ENCODE peak calls at places on chromosomes 4 and X, in seven cellular contexts. One of them, this sample, is unnamed.

GRCh38 chr4:101282076-101282844 is 65.1 kb downstream of the PPP3CA start:
- DNase-seq in upper lobe of left lung: peak; percentile 34
- DNase-seq in adrenal gland: no peak
- DNase-seq in breast epithelium: no peak
- DNase-seq in stomach: peak; percentile 27
- DNase-seq in endothelial cell of umbilical vein: no peak
- DNase-seq in ovary: no peak
- DNase-seq in this sample: no peak

GRCh38 chr4:172674811-172675210 is 493.8 kb upstream of the GALNT7 start:
- DNase-seq in endothelial cell of umbilical vein: no peak
- DNase-seq in adrenal gland: no peak
- DNase-seq in breast epithelium: no peak
- DNase-seq in upper lobe of left lung: no peak
- DNase-seq in stomach: no peak
- DNase-seq in ovary: no peak
- DNase-seq in this sample: no peak

GRCh38 chrX:124737771-124738170 is 391.4 kb downstream of the SH2D1A start:
- DNase-seq in breast epithelium: no peak
- DNase-seq in upper lobe of left lung: no peak
- DNase-seq in endothelial cell of umbilical vein: no peak
- DNase-seq in adrenal gland: no peak
- DNase-seq in ovary: no peak
- DNase-seq in stomach: no peak
- DNase-seq in this sample: no peak

GRCh38 chr4:68404153-68404552 is 43.1 kb upstream of the TMPRSS11E start:
- DNase-seq in stomach: no peak
- DNase-seq in adrenal gland: no peak
- DNase-seq in endothelial cell of umbilical vein: no peak
- DNase-seq in upper lobe of left lung: no peak
- DNase-seq in breast epithelium: no peak
- DNase-seq in ovary: no peak
- DNase-seq in this sample: no peak

GRCh38 chr4:83361416-83362196 is 27.0 kb upstream of the HPSE start:
- DNase-seq in endothelial cell of umbilical vein: no peak
- DNase-seq in adrenal gland: no peak
- DNase-seq in stomach: no peak
- DNase-seq in breast epithelium: no peak
- DNase-seq in ovary: no peak
- DNase-seq in upper lobe of left lung: no peak
- DNase-seq in this sample: no peak

GRCh38 chrX:131812847-131813825 is 210.0 kb upstream of the STK26 start:
- DNase-seq in upper lobe of left lung: peak; percentile 75
- DNase-seq in adrenal gland: peak; percentile 84
- DNase-seq in breast epithelium: peak; percentile 53
- DNase-seq in endothelial cell of umbilical vein: peak; percentile 49
- DNase-seq in stomach: peak; percentile 76
- DNase-seq in ovary: peak; percentile 82
- DNase-seq in this sample: no peak

GRCh38 chr4:94410678-94411206 is 41.0 kb upstream of the PDLIM5 start:
- DNase-seq in endothelial cell of umbilical vein: no peak
- DNase-seq in stomach: no peak
- DNase-seq in breast epithelium: no peak
- DNase-seq in upper lobe of left lung: peak; percentile 31
- DNase-seq in ovary: peak; percentile 48
- DNase-seq in adrenal gland: peak; percentile 40
- DNase-seq in this sample: no peak

GRCh38 chrX:111470681-111471403 is 40.6 kb upstream of the SERTM2 start:
- DNase-seq in ovary: no peak
- DNase-seq in endothelial cell of umbilical vein: no peak
- DNase-seq in stomach: no peak
- DNase-seq in breast epithelium: no peak
- DNase-seq in upper lobe of left lung: no peak
- DNase-seq in adrenal gland: no peak
- DNase-seq in this sample: no peak

GRCh38 chrX:54066841-54067240 is 22.6 kb upstream of the PHF8 start:
- DNase-seq in breast epithelium: no peak
- DNase-seq in endothelial cell of umbilical vein: no peak
- DNase-seq in stomach: no peak
- DNase-seq in adrenal gland: no peak
- DNase-seq in upper lobe of left lung: no peak
- DNase-seq in ovary: no peak
- DNase-seq in this sample: no peak

GRCh38 chr4:32987111-32987510 is 2266.9 kb downstream of the PCDH7 start:
- DNase-seq in adrenal gland: no peak
- DNase-seq in endothelial cell of umbilical vein: no peak
- DNase-seq in ovary: no peak
- DNase-seq in stomach: no peak
- DNase-seq in breast epithelium: no peak
- DNase-seq in upper lobe of left lung: no peak
- DNase-seq in this sample: no peak

GRCh38 chrX:153646620-153647373 is at the start of gene DUSP9:
- DNase-seq in adrenal gland: peak; percentile 31
- DNase-seq in ovary: peak; percentile 28
- DNase-seq in stomach: peak; percentile 36
- DNase-seq in endothelial cell of umbilical vein: peak; percentile 17
- DNase-seq in breast epithelium: no peak
- DNase-seq in upper lobe of left lung: peak; percentile 27
- DNase-seq in this sample: no peak

GRCh38 chr4:78518551-78518950 is 33.0 kb upstream of the ANXA3 start:
- DNase-seq in adrenal gland: no peak
- DNase-seq in endothelial cell of umbilical vein: peak; percentile 76
- DNase-seq in breast epithelium: no peak
- DNase-seq in stomach: no peak
- DNase-seq in ovary: no peak
- DNase-seq in upper lobe of left lung: no peak
- DNase-seq in this sample: no peak

GRCh38 chr4:154030747-154031146 is 241.9 kb upstream of the SFRP2 start:
- DNase-seq in endothelial cell of umbilical vein: no peak
- DNase-seq in upper lobe of left lung: no peak
- DNase-seq in stomach: no peak
- DNase-seq in ovary: no peak
- DNase-seq in breast epithelium: no peak
- DNase-seq in adrenal gland: no peak
- DNase-seq in this sample: no peak

GRCh38 chrX:2685886-2686285 is 5.2 kb upstream of the CD99 start:
- DNase-seq in breast epithelium: no peak
- DNase-seq in endothelial cell of umbilical vein: no peak
- DNase-seq in upper lobe of left lung: no peak
- DNase-seq in adrenal gland: no peak
- DNase-seq in stomach: no peak
- DNase-seq in ovary: no peak
- DNase-seq in this sample: no peak

GRCh38 chr4:25939330-25939729 is 25.3 kb downstream of the SMIM20 start:
- DNase-seq in upper lobe of left lung: no peak
- DNase-seq in breast epithelium: no peak
- DNase-seq in ovary: no peak
- DNase-seq in adrenal gland: no peak
- DNase-seq in stomach: no peak
- DNase-seq in endothelial cell of umbilical vein: no peak
- DNase-seq in this sample: no peak

GRCh38 chr4:97548943-97549583 is 594.2 kb downstream of the STPG2 start:
- DNase-seq in ovary: no peak
- DNase-seq in breast epithelium: no peak
- DNase-seq in endothelial cell of umbilical vein: peak; percentile 39
- DNase-seq in adrenal gland: no peak
- DNase-seq in upper lobe of left lung: no peak
- DNase-seq in stomach: no peak
- DNase-seq in this sample: no peak
- TF ChIP-seq CTCF in ovary: no peak
- TF ChIP-seq CTCF in breast epithelium: no peak
- TF ChIP-seq CTCF in endothelial cell of umbilical vein: no peak
- TF ChIP-seq CTCF in adrenal gland: no peak
- TF ChIP-seq CTCF in upper lobe of left lung: no peak
- TF ChIP-seq CTCF in stomach: no peak
- TF ChIP-seq CTCF in this sample: no peak

DNA sequence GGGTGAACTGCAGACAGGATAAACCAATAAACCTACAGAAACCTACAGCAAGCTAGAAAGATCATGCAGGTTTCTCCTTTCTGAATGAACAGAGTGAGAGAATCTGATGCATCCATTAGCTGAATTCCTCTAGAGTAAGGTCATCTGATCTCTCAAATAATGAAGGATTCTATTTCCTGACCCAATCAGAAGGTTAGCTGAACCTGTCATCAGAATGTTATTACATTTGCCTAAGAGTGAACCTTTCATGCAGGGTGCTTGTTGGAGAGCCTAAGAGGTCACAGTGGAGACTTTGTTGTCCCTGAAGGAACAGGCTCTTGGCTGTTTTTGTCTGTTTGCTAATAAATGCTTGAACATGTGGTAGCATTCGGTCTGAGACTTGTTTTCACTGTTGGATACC is 24.0 kb downstream of the MEPE start:
- DNase-seq in breast epithelium: no peak
- DNase-seq in adrenal gland: no peak
- DNase-seq in upper lobe of left lung: no peak
- DNase-seq in stomach: no peak
- DNase-seq in endothelial cell of umbilical vein: no peak
- DNase-seq in ovary: no peak
- DNase-seq in this sample: no peak
- H3K27ac ChIP-seq in breast epithelium: no peak overlapping the region
- H3K27ac ChIP-seq in adrenal gland: no peak overlapping the region
- H3K27ac ChIP-seq in upper lobe of left lung: no peak overlapping the region
- H3K27ac ChIP-seq in stomach: no peak overlapping the region
- H3K27ac ChIP-seq in endothelial cell of umbilical vein: no peak overlapping the region
- H3K27ac ChIP-seq in ovary: no peak overlapping the region
- H3K27ac ChIP-seq in this sample: no peak overlapping the region

DNA sequence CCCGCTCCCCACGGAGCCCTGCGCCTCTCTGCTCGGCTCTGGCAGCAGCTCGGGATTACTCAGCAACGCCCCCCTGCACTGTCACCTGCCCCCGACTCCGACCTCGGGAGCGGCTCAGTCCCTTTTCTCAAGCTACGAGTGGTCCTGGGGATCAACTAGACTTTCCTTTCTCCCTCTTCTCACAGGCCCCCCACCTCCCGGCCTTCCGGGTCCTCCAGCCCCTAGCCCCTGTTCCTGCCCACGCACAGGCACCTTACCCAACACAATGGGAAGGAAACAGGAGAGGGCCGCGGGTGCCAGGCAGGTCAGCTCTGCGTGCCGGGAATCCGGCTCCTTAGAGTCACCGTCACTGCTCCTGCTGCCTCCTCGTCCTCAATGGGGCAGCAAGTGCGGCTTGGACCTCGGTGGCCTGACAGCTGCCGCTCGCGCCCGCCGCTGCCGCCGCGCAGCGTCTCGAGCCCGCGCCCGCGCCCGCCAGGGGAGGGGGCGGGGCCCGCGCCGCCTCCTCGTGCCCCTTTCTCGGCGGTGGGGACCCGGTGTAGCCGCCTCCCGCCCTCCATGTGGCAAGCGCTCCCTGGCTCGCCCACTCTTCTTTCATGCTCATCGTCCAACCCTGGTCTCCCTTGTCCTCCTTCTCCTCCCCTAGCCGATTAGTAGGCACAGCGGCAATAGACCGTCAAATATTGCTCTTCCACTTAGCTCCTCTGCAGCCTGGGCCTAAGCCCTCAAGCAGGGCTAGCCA is at the start of gene RAB9B:
- DNase-seq in upper lobe of left lung: peak; percentile 64
- DNase-seq in adrenal gland: peak; percentile 52
- DNase-seq in stomach: peak; percentile 31
- DNase-seq in endothelial cell of umbilical vein: peak; percentile 41
- DNase-seq in ovary: peak; percentile 86
- DNase-seq in breast epithelium: peak; percentile 52
- DNase-seq in this sample: no peak
- TF ChIP-seq POLR2A in upper lobe of left lung: no peak
- TF ChIP-seq POLR2A in adrenal gland: no peak
- TF ChIP-seq POLR2A in stomach: no peak
- TF ChIP-seq POLR2A in endothelial cell of umbilical vein: no peak
- TF ChIP-seq POLR2A in ovary: peak; percentile 29
- TF ChIP-seq POLR2A in breast epithelium: no peak
- TF ChIP-seq POLR2A in this sample: no peak

DNA sequence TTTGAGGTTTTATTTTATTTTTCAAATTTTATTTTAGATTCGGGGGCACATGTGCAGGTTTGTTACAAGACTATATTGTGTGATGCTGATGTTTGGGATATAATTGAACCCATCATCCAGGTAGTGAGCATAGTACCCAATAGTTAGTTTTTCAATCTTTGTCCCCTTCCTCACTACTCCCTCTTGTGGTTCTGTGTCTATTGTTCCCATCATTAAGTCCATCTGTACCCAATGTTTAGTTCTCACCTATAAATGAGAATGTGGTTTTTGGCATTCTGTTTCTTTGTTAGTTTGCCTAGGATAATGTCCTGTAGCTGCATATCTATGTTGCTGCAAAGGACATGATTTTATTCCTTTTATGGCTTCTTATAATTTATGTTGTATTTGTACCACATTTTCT is 767.2 kb upstream of the ADGRL3 start:
- DNase-seq in adrenal gland: no peak
- DNase-seq in breast epithelium: no peak
- DNase-seq in ovary: no peak
- DNase-seq in upper lobe of left lung: no peak
- DNase-seq in stomach: no peak
- DNase-seq in endothelial cell of umbilical vein: no peak
- DNase-seq in this sample: no peak
- TF ChIP-seq CTCF in adrenal gland: no peak
- TF ChIP-seq CTCF in breast epithelium: no peak
- TF ChIP-seq CTCF in ovary: no peak
- TF ChIP-seq CTCF in upper lobe of left lung: no peak
- TF ChIP-seq CTCF in stomach: no peak
- TF ChIP-seq CTCF in endothelial cell of umbilical vein: no peak
- TF ChIP-seq CTCF in this sample: no peak

GRCh38 chr4:36304138-36304681 is 22.8 kb downstream of the DTHD1 start:
- DNase-seq in endothelial cell of umbilical vein: no peak
- DNase-seq in adrenal gland: no peak
- DNase-seq in upper lobe of left lung: no peak
- DNase-seq in stomach: no peak
- DNase-seq in ovary: no peak
- DNase-seq in breast epithelium: no peak
- DNase-seq in this sample: no peak

GRCh38 chr4:36308150-36308549 is 26.7 kb downstream of the DTHD1 start:
- DNase-seq in upper lobe of left lung: no peak
- DNase-seq in adrenal gland: no peak
- DNase-seq in endothelial cell of umbilical vein: no peak
- DNase-seq in ovary: no peak
- DNase-seq in stomach: no peak
- DNase-seq in breast epithelium: no peak
- DNase-seq in this sample: no peak

GRCh38 chr4:36303430-36304137 is 22.2 kb downstream of the DTHD1 start:
- DNase-seq in stomach: no peak
- DNase-seq in endothelial cell of umbilical vein: no peak
- DNase-seq in upper lobe of left lung: no peak
- DNase-seq in adrenal gland: no peak
- DNase-seq in ovary: no peak
- DNase-seq in breast epithelium: no peak
- DNase-seq in this sample: no peak
- H3K27ac ChIP-seq in stomach: no peak overlapping the region
- H3K27ac ChIP-seq in endothelial cell of umbilical vein: no peak overlapping the region
- H3K27ac ChIP-seq in upper lobe of left lung: no peak overlapping the region
- H3K27ac ChIP-seq in adrenal gland: no peak overlapping the region
- H3K27ac ChIP-seq in ovary: no peak overlapping the region
- H3K27ac ChIP-seq in breast epithelium: no peak overlapping the region
- H3K27ac ChIP-seq in this sample: no peak overlapping the region

This sample was measured in vagina.